ENCODE peak calls at places on chromosome 2, in eight cellular contexts. C is coronary artery, P is BE2C, J is astrocyte of the cerebellum, H is A549, O is left ventricle myocardium inferior, D is right cardiac atrium, G is transverse colon. X is an unnamed sample.
A peak's percentile ranks its signal among the peaks of the same experiment; 100 is the strongest.

GRCh38 chr2:117832905-117833613 is 18.6 kb downstream of the DDX18 start:
- DNase-seq in C (no peak), P (no peak), J (peak; percentile 23), H (no peak), O (no peak), D (peak; percentile 36), G (no peak), X (no peak)

GRCh38 chr2:70369082-70369481 is 67.2 kb upstream of the FAM136A start:
- DNase-seq in C (no peak), P (no peak), J (no peak), H (no peak), O (no peak), D (no peak), G (no peak), X (no peak)

GRCh38 chr2:195561205-195562032 is 95.6 kb upstream of the SLC39A10 start:
- DNase-seq in C (no peak), P (no peak), J (no peak), H (peak; percentile 36), O (no peak), D (no peak), G (no peak), X (no peak)

GRCh38 chr2:62199392-62200125 is 3.6 kb downstream of the B3GNT2 start:
- DNase-seq in C (no peak), P (no peak), J (no peak), H (no peak), O (no peak), D (no peak), G (no peak), X (no peak)

GRCh38 chr2:148971547-148971946 is 67.0 kb upstream of the LYPD6B start:
- DNase-seq in C (no peak), P (no peak), J (no peak), H (no peak), O (no peak), D (no peak), G (no peak), X (no peak)

GRCh38 chr2:237864940-237865622 is 5.7 kb downstream of the RAMP1 start:
- DNase-seq in C (no peak), P (no peak), J (no peak), H (no peak), O (no peak), D (no peak), G (no peak), X (no peak)

GRCh38 chr2:11631462-11631861 is 38.5 kb downstream of the NTSR2 start:
- DNase-seq in C (no peak), P (no peak), J (no peak), H (no peak), O (no peak), D (no peak), G (no peak), X (peak; percentile 52)

GRCh38 chr2:100822587-100823248 is 2.8 kb downstream of the NPAS2 start:
- DNase-seq in C (no peak), P (no peak), J (no peak), H (no peak), O (no peak), D (no peak), G (no peak), X (no peak)

GRCh38 chr2:148670773-148671172 is 26.2 kb downstream of the EPC2 start:
- DNase-seq in C (no peak), P (no peak), J (no peak), H (no peak), O (no peak), D (no peak), G (no peak), X (no peak)

GRCh38 chr2:105143467-105144127 is 97.9 kb upstream of the GPR45 start:
- DNase-seq in C (no peak), P (no peak), J (no peak), H (no peak), O (no peak), D (no peak), G (no peak), X (no peak)

GRCh38 chr2:220198911-220199310 is 571.5 kb downstream of the SLC4A3 start:
- DNase-seq in C (no peak), P (no peak), J (peak; percentile 39), H (peak; percentile 24), O (no peak), D (peak; percentile 42), G (no peak), X (no peak)

GRCh38 chr2:219638217-219638947 is 11.0 kb downstream of the SLC4A3 start:
- DNase-seq in C (no peak), P (no peak), J (no peak), H (no peak), O (no peak), D (peak; percentile 58), G (no peak), X (no peak)

GRCh38 chr2:152566728-152567069 is 150.6 kb downstream of the PRPF40A start:
- DNase-seq in C (no peak), P (no peak), J (no peak), H (no peak), O (no peak), D (no peak), G (no peak), X (no peak)

GRCh38 chr2:101580528-101580927 is 105.6 kb upstream of the RFX8 start:
- DNase-seq in C (no peak), P (no peak), J (no peak), H (no peak), O (no peak), D (no peak), G (no peak), X (no peak)

GRCh38 chr2:34241905-34242740 is 643.0 kb upstream of the FAM98A start:
- DNase-seq in C (no peak), P (no peak), J (no peak), H (no peak), O (no peak), D (no peak), G (no peak), X (no peak)

GRCh38 chr2:224723606-224724217 is 7.5 kb upstream of the CCDC195 start:
- DNase-seq in C (no peak), P (no peak), J (peak; percentile 28), H (no peak), O (no peak), D (no peak), G (no peak), X (no peak)

GRCh38 chr2:236075802-236076201 is 92.4 kb downstream of the GBX2 start:
- DNase-seq in C (no peak), P (no peak), J (no peak), H (no peak), O (no peak), D (no peak), G (no peak), X (no peak)

GRCh38 chr2:237494066-237494465 is 7.0 kb downstream of the MLPH start:
- DNase-seq in C (no peak), P (no peak), J (no peak), H (no peak), O (no peak), D (no peak), G (no peak), X (no peak)

GRCh38 chr2:157250836-157251235 is 6.7 kb upstream of the GALNT5 start:
- DNase-seq in C (no peak), P (no peak), J (no peak), H (no peak), O (no peak), D (no peak), G (peak; percentile 34), X (no peak)

GRCh38 chr2:67886423-67886822 is 176.4 kb downstream of the C1D start:
- DNase-seq in C (no peak), P (no peak), J (no peak), H (no peak), O (no peak), D (no peak), G (no peak), X (no peak)

GRCh38 chr2:9244985-9245544 is 38.5 kb downstream of the ASAP2 start:
- DNase-seq in C (no peak), P (no peak), J (no peak), H (no peak), O (no peak), D (no peak), G (no peak), X (no peak)

GRCh38 chr2:58660046-58660445 is 418.9 kb upstream of the FANCL start:
- DNase-seq in C (no peak), P (no peak), J (no peak), H (no peak), O (no peak), D (no peak), G (no peak), X (no peak)

DNA sequence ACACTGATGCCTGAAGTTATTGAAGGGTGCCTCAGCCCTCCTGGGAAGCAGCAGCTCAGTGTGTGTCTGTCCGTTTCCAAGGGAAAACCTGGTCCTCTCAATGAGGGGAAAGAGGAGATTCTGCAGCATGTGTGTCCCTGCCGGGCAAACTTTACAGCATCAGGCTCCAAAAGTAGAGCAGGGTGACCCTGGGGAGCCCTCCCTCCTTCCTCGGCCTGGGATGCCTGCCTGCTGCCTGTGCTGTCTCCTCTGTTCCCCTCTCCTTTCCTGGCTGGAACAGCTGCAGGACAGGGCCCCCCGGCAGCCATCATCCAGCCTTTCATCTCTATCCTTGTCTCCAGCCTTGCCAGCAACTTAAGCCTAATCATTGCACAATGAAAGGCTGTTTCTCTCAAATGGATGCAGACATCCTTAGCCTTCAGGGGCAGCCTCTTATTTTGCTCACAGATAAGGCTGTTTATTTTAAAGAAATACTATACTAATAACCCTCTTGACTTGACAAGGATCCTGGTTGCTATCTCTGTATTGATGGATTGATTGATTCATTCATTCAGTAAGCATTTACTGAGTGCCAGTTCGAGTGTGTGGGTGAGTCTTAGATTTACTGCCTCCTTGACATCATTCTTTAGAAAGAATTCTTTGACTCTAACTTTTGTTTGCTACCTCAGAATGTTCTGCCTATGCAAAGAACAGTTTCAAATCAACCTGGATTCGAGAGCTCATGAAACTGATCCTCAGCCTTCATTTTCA is 40.6 kb upstream of the EDAR start:
- DNase-seq in C (no peak), P (no peak), J (no peak), H (no peak), O (no peak), D (no peak), G (no peak), X (no peak)
- H3K4me3 ChIP-seq in C (no peak overlapping the region), P (no peak overlapping the region), J (no peak overlapping the region), H (no peak overlapping the region), O (no peak overlapping the region), D (no peak overlapping the region), G (no peak overlapping the region), X (no peak overlapping the region)

DNA sequence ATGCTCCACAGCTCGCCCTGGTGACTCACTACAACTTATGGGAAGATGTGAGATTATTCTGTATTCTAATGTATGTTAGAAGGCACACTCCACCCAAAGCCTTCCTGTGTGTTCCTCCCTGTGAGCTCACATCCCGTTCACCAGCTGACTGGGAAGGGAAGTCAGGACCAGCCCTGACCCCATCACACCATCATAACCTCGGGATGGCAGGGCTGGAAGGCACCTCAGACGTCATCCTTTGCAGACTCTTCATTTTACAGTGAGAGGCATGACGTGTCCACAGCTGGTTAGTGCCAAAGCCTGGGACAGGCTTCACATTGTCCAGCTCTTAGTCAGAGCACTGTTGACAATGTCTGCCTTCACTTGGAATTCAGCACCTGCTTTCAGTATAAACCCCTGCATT is 417.8 kb upstream of the TNP1 start:
- DNase-seq in C (no peak), P (no peak), J (peak; percentile 69), H (peak; percentile 37), O (no peak), D (no peak), G (peak; percentile 12), X (peak; percentile 68)
- H3K4me3 ChIP-seq in C (no peak overlapping the region), P (no peak overlapping the region), J (no peak overlapping the region), H (no peak overlapping the region), O (no peak overlapping the region), D (no peak overlapping the region), G (no peak overlapping the region), X (no peak overlapping the region)

GRCh38 chr2:226185613-226186211 is 613.9 kb downstream of the IRS1 start:
- DNase-seq in C (no peak), P (no peak), J (peak; percentile 92), H (peak; percentile 18), O (no peak), D (no peak), G (no peak), X (no peak)
- H3K4me3 ChIP-seq in C (no peak overlapping the region), P (no peak overlapping the region), J (peak overlapping the region; percentile 4), H (peak overlapping the region; percentile 5), O (no peak overlapping the region), D (no peak overlapping the region), G (no peak overlapping the region), X (no peak overlapping the region)

GRCh38 chr2:88811238-88811637 is 119.8 kb downstream of the RPIA start:
- DNase-seq in C (no peak), P (no peak), J (no peak), H (no peak), O (no peak), D (no peak), G (no peak), X (no peak)
- H3K4me3 ChIP-seq in C (no peak overlapping the region), P (no peak overlapping the region), J (no peak overlapping the region), H (no peak overlapping the region), O (no peak overlapping the region), D (no peak overlapping the region), G (no peak overlapping the region), X (no peak overlapping the region)

X was measured in ascending aorta.